ENCODE peak calls at places on chromosomes 13 and 19, in six cellular contexts. E is stomach, H is WERI-Rb-1, G is transverse colon, J is RWPE2, N is IMR-90. A is an unnamed sample.

GRCh38 chr13:99062593-99062992 is 84.7 kb upstream of the DOCK9 start:
- DNase-seq in H (no peak), G (no peak), E (no peak), N (peak), J (no peak), A (no peak)

GRCh38 chr13:92355213-92355612 is 871.4 kb upstream of the GPC6 start:
- DNase-seq in N (peak), G (peak), J (no peak), H (peak), E (no peak), A (peak)

GRCh38 chr13:27353166-27353583 is 71.2 kb upstream of the GTF3A start:
- DNase-seq in H (no peak), N (peak), J (no peak), G (no peak), E (no peak), A (no peak)

GRCh38 chr19:30799854-30800755 is 427.9 kb downstream of the ZNF536 start:
- DNase-seq in N (no peak), E (peak), H (peak), J (no peak), G (peak), A (peak)

GRCh38 chr13:29923554-29924481 is 73.4 kb upstream of the UBL3 start:
- DNase-seq in N (peak), E (peak), H (peak), J (peak), G (peak), A (peak)

GRCh38 chr19:1487576-1488281 is 2.4 kb downstream of the PCSK4 start:
- DNase-seq in N (no peak), G (no peak), H (no peak), J (no peak), E (no peak), A (no peak)

GRCh38 chr19:7486923-7487322 is 1.9 kb downstream of the PEX11G start:
- DNase-seq in H (no peak), N (no peak), J (no peak), G (no peak), E (no peak), A (no peak)

GRCh38 chr19:35120492-35120891 is 4.9 kb downstream of the FXYD3 start:
- DNase-seq in N (peak), G (no peak), H (peak), J (peak), E (no peak), A (peak)

GRCh38 chr19:642755-643727 is 3.4 kb downstream of the FGF22 start:
- DNase-seq in N (no peak), J (no peak), G (no peak), E (no peak), H (no peak), A (no peak)

GRCh38 chr19:30047355-30047895 is 105.4 kb downstream of the URI1 start:
- DNase-seq in J (no peak), E (no peak), H (no peak), N (no peak), G (peak), A (peak)

GRCh38 chr19:32206065-32206464 is 139.3 kb upstream of the ZNF507 start:
- DNase-seq in G (no peak), H (no peak), N (no peak), E (no peak), J (no peak), A (no peak)

GRCh38 chr13:109135018-109135417 is 505.6 kb downstream of the MYO16 start:
- DNase-seq in H (peak), E (no peak), G (no peak), N (no peak), J (no peak), A (no peak)

GRCh38 chr13:44147222-44147621 is 226.4 kb upstream of the SERP2 start:
- DNase-seq in J (no peak), E (no peak), G (no peak), H (no peak), N (no peak), A (no peak)

GRCh38 chr13:21012841-21013681 is 48.3 kb downstream of the LATS2 start:
- DNase-seq in E (no peak), N (no peak), J (no peak), G (no peak), H (no peak), A (no peak)

GRCh38 chr19:4061683-4062575 is 4.8 kb downstream of the ZBTB7A start:
- DNase-seq in E (peak), J (peak), H (peak), G (peak), N (no peak), A (peak)

GRCh38 chr19:56966225-56966696 is 125.7 kb upstream of the PEG3 start:
- DNase-seq in H (peak), E (no peak), N (no peak), G (no peak), J (no peak), A (no peak)

GRCh38 chr13:33182729-33183128 is 102.8 kb downstream of the STARD13 start:
- DNase-seq in G (no peak), N (no peak), J (no peak), H (peak), E (no peak), A (no peak)

GRCh38 chr19:9362905-9363304 is at the start of gene ZNF177:
- DNase-seq in G (no peak), J (peak), H (peak), N (no peak), E (no peak), A (no peak)

GRCh38 chr13:106471957-106472543 is 63.4 kb downstream of the EFNB2 start:
- DNase-seq in G (peak), J (peak), N (peak), E (peak), H (no peak), A (peak)

GRCh38 chr13:19592657-19593175 is 31.4 kb upstream of the TPTE2 start:
- DNase-seq in N (no peak), G (no peak), H (no peak), E (no peak), J (no peak), A (no peak)

GRCh38 chr13:33690321-33690720 is 127.6 kb upstream of the RFC3 start:
- DNase-seq in N (no peak), J (no peak), G (no peak), H (no peak), E (no peak), A (no peak)

GRCh38 chr13:113182046-113182445 is 23.6 kb downstream of the PROZ start:
- DNase-seq in H (no peak), N (no peak), J (no peak), G (no peak), E (no peak), A (no peak)

GRCh38 chr19:13864513-13865242 is 12.3 kb upstream of the NANOS3 start:
- DNase-seq in N (no peak), G (no peak), J (peak), E (no peak), H (no peak), A (no peak)

GRCh38 chr19:3387645-3388589 is 21.5 kb downstream of the NFIC start:
- DNase-seq in G (peak), E (peak), J (peak), H (no peak), N (peak), A (peak)

GRCh38 chr19:51081476-51081875 is 1.2 kb downstream of the KLK14 start:
- DNase-seq in N (no peak), H (no peak), G (no peak), J (no peak), E (no peak), A (no peak)

GRCh38 chr13:36531746-36532486 is 99.6 kb downstream of the CCNA1 start:
- DNase-seq in J (peak), H (no peak), G (no peak), E (no peak), N (no peak), A (no peak)

GRCh38 chr13:26965976-26966375 is 205.4 kb upstream of the GPR12 start:
- DNase-seq in J (no peak), E (peak), N (peak), G (no peak), H (peak), A (no peak)

GRCh38 chr19:46866407-46867132 is 5.8 kb downstream of the ARHGAP35 start:
- DNase-seq in G (no peak), J (no peak), N (no peak), H (no peak), E (no peak), A (no peak)

GRCh38 chr19:51541458-51542357 is 10.2 kb upstream of the SIGLEC6 start:
- DNase-seq in N (no peak), J (no peak), H (no peak), G (no peak), E (no peak), A (no peak)

DNA sequence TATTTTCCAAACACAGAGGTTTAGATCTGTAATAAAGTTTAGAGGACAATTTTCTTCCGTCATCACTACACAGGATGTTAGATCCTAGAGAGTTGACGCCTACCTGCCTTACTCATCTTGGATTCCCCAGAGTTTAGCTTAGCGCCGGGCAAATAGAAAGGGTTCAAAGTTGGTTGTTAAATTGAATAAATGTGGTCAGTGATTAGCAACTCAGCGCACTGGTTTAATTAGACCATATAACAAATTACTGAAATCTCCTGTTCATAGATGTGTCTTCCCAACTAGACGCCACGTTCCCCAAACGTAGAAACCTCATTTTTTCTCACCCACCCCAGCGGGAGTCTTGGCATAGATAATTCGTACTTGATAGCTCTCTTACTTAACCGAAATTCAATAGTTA is 761 bp upstream of the UFM1 start:
- DNase-seq in E (no peak), H (no peak), G (peak), N (peak), J (no peak), A (peak)
- H3K27ac ChIP-seq in E (peak), H (no peak), G (peak), N (peak), J (peak), A (peak)

DNA sequence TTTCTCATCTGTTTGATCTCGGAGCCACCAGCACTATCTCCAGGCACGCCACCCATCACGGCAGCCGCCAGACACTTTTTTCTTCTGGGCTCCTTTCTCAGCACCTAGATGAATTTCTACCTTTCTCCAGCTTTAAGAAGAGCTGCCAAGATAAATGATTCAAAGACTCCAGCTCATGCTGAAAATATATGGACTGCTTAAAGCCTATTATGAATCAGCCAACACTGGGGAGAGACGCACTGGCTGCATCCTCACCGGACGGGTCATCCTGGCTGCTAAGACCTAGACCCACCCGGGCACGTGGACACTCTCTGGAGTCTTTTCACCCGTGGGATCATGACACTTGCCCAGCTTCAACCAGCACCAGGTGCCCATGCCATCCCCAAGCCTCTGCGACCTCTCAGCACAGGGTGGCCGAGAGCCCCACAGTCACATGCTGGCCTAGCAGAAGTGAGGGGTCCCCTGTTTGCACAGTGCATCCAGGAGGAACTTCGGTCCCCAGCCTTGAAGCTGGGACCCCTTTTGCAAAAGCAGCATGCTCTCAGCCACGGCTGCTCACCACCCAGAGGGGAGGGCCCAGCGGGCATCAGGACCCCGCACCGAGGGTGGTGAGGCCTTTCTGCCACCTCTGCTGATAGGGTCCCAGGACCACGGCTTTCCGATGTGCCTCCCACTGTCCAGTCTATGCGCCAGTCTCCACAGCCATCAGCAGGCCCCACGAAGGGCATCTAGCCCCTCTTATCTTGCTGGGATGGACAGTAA is 72.8 kb downstream of the CEBPG start:
- DNase-seq in H (no peak), N (peak), J (peak), G (no peak), E (no peak), A (no peak)
- H3K4me3 ChIP-seq in H (no peak), N (no peak), J (no peak), G (no peak), E (no peak), A (no peak)

GRCh38 chr13:110410906-110411305 is 103.8 kb downstream of the COL4A2 start:
- DNase-seq in G (no peak), J (no peak), E (no peak), H (no peak), N (no peak), A (no peak)
- H3K27ac ChIP-seq in G (peak), J (peak), E (peak), H (no peak), N (peak), A (peak)

DNA sequence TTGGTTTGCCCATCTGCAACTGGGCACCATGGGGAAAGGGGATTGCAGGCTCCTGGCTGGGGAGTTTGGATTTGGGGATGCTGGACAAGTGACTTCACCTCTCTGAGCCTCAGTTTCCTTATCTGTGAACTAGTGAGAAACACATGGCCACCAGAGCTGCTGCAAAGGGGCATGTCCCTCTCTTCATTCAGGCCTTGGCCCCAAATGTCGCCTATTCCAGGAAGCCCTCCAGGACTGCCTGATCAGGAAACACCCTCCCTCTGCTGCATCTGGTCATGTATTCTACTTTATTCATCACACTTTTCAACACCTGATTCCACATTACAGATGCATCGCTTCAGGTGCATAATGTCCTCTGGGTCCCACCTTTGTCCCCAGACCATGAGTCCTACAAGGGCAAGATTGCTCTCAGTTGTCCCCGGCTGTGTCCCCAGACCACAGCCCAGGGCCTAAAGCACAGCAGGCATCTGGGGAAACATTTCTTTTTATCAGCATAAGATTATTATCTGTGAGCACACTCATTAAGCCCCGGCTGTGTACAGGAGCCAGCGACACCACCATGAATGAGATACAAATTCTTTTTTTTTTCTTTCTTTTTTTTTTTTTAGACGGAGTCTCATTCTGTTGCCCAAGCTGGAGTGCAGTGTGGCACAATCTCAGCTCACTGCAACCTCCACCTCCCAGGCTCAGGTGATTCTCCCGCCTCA is 37.5 kb downstream of the ARRDC2 start:
- DNase-seq in J (no peak), E (no peak), N (no peak), H (no peak), G (no peak), A (no peak)
- H3K4me3 ChIP-seq in J (no peak), E (peak), N (peak), H (no peak), G (peak), A (peak)

DNA sequence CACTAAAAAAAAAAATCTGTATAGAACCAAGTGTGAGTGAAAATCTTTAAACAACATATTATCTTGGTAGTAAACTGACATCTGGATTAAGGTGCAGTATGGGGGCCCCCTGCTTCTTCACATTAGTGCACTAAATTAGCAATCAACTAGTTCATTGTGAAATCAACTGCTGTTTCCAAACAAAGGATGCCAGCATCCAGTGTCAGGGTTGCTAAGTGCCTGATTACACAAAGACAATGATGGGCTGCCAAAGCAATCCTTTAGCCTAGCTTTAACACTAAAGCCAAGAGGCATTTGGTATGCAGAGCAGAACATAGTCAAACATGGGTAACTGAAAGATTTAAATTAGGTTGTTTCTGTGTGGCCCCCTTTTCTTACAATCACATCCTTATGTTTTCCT is 543.2 kb upstream of the SLITRK5 start:
- DNase-seq in J (no peak), E (no peak), N (peak), G (no peak), H (no peak), A (no peak)
- H3K27ac ChIP-seq in J (no peak), E (no peak), N (no peak), G (no peak), H (no peak), A (no peak)

DNA sequence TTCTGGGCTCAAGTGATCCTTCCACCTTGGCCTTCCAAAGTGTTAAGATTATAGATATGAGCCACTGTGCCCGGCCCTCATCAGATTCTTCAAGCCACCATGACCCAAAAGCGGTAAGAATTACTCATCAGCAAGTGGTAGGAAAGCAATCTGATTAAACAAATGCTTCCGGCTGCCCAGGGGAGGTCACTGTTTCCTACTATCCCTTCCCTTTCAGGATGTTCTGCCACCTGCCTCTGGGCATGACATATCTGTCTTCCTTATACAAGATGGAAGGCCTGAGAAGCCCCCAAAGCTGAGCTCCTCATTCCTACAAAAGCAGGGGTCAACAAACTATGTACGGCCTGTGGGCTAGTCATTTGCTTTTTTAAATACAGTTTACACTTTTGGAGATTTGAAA is 6.9 kb downstream of the ABHD8 start:
- DNase-seq in J (no peak), G (no peak), H (no peak), E (no peak), N (peak), A (no peak)
- H3K4me3 ChIP-seq in J (no peak), G (no peak), H (no peak), E (no peak), N (no peak), A (no peak)

GRCh38 chr13:39263531-39263930 is 225.3 kb downstream of the NHLRC3 start:
- DNase-seq in H (no peak), N (no peak), G (no peak), J (no peak), E (no peak), A (no peak)

GRCh38 chr13:39266426-39266825 is 228.2 kb downstream of the NHLRC3 start:
- DNase-seq in G (no peak), J (no peak), N (no peak), H (no peak), E (no peak), A (no peak)

GRCh38 chr13:39269411-39269810 is 231.2 kb downstream of the NHLRC3 start:
- DNase-seq in E (no peak), H (no peak), J (no peak), G (no peak), N (no peak), A (no peak)

GRCh38 chr13:39269004-39269403 is 230.7 kb downstream of the NHLRC3 start:
- DNase-seq in E (no peak), J (no peak), G (no peak), H (no peak), N (no peak), A (no peak)

DNA sequence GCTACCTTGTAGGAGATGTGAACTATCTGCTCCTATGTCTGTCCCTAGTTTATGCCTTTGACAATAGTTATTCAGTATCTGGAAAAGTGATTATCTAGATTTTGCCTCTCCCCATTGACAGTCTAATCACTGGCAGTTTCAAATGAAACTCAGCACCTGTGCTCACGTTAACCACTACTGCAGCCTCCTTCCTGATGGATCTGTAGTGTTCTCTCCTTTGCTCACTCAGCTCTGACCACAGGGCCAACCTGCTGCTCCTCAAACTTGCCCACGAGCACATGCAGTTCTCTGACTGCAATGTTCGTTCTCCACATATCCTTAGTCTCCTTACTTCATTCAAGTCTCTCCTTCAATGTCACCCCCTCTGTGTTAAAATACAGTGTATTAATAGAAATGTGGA is 230.1 kb downstream of the NHLRC3 start:
- DNase-seq in G (no peak), J (no peak), E (no peak), N (no peak), H (no peak), A (no peak)
- H3K27ac ChIP-seq in G (no peak), J (no peak), E (no peak), N (no peak), H (no peak), A (no peak)

DNA sequence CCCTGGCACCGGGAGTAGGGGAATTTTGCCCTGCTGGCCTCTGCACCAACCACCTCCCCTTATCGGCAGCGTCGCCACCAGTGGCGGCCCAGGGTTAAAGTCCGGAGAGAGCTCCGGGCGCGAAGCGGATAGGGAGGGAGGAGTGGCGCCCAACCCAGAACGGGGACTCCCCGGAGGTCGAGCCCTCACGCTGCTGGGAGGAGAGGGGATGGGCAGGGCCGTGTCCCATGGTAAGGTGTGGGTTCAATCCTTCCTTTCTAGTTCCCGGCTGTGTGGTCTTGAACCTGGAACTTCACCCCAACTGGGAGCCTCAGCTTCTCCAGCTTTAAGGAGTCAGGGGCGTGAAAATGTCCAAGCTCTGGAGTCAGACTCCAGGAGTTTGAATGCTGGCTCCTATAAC is 23.3 kb upstream of the BCL3 start:
- DNase-seq in N (no peak), G (peak), H (no peak), E (peak), J (no peak), A (peak)
- H3K4me3 ChIP-seq in N (no peak), G (peak), H (no peak), E (no peak), J (no peak), A (peak)